ENCODE peak calls at places on chromosomes 7 and 10, in six cellular contexts. K, Y, S, G, B and F are unnamed samples.

GRCh38 chr7:138941545-138941944 is 39.6 kb downstream of the KIAA1549 start:
- ATAC-seq in K (no peak), Y (no peak), S (no peak), G (no peak), B (no peak), F (no peak)

GRCh38 chr7:77276120-77276519 is 76.5 kb upstream of the FGL2 start:
- ATAC-seq in K (no peak), Y (no peak), S (no peak), G (no peak), B (no peak), F (no peak)

GRCh38 chr10:68647928-68648327 is 73.1 kb upstream of the CCAR1 start:
- ATAC-seq in K (no peak), Y (no peak), S (peak; percentile 43), G (peak; percentile 78), B (no peak), F (peak; percentile 76)

GRCh38 chr10:114990991-114991390 is 53.0 kb downstream of the TRUB1 start:
- ATAC-seq in K (no peak), Y (no peak), S (no peak), G (no peak), B (no peak), F (no peak)

GRCh38 chr7:98238976-98239375 is 13.1 kb downstream of the TECPR1 start:
- ATAC-seq in K (no peak), Y (no peak), S (no peak), G (no peak), B (no peak), F (no peak)

GRCh38 chr10:131998050-131998844 is 16.5 kb upstream of the BNIP3 start:
- ATAC-seq in K (no peak), Y (no peak), S (no peak), G (no peak), B (no peak), F (peak; percentile 1)

GRCh38 chr10:101226506-101226887 is 2.8 kb downstream of the LBX1 start:
- ATAC-seq in K (no peak), Y (no peak), S (no peak), G (no peak), B (no peak), F (no peak)

GRCh38 chr10:19048901-19049300 is 300 bp downstream of the MALRD1 start:
- ATAC-seq in K (no peak), Y (no peak), S (no peak), G (no peak), B (no peak), F (no peak)

GRCh38 chr7:99525713-99526440 is 21.4 kb downstream of the ZKSCAN5 start:
- ATAC-seq in K (peak; percentile 74), Y (peak; percentile 68), S (peak; percentile 90), G (no peak), B (no peak), F (no peak)

GRCh38 chr7:38753347-38753746 is 122.2 kb upstream of the AMPH start:
- ATAC-seq in K (no peak), Y (no peak), S (no peak), G (no peak), B (no peak), F (peak; percentile 16)

GRCh38 chr7:94100723-94101345 is 96.7 kb upstream of the BET1 start:
- ATAC-seq in K (no peak), Y (no peak), S (no peak), G (no peak), B (no peak), F (no peak)

GRCh38 chr7:577971-578370 is 58.3 kb upstream of the PDGFA start:
- ATAC-seq in K (no peak), Y (no peak), S (peak; percentile 50), G (no peak), B (no peak), F (no peak)

GRCh38 chr7:2700141-2700850 is 12.3 kb downstream of the AMZ1 start:
- ATAC-seq in K (no peak), Y (peak; percentile 20), S (peak; percentile 31), G (no peak), B (no peak), F (no peak)

GRCh38 chr7:39683216-39683845 is 60.0 kb downstream of the RALA start:
- ATAC-seq in K (no peak), Y (no peak), S (no peak), G (peak; percentile 46), B (no peak), F (peak; percentile 68)

GRCh38 chr10:11180228-11180627 is 162.6 kb downstream of the CELF2 start:
- ATAC-seq in K (no peak), Y (no peak), S (peak; percentile 9), G (peak; percentile 62), B (peak; percentile 8), F (no peak)

GRCh38 chr10:106941297-106942034 is 223.0 kb downstream of the SORCS1 start:
- ATAC-seq in K (no peak), Y (no peak), S (peak; percentile 60), G (no peak), B (no peak), F (no peak)

GRCh38 chr7:140537750-140538482 is 58.6 kb upstream of the MKRN1 start:
- ATAC-seq in K (no peak), Y (no peak), S (no peak), G (no peak), B (peak; percentile 41), F (no peak)

GRCh38 chr10:13806419-13806818 is 219.7 kb downstream of the PRPF18 start:
- ATAC-seq in K (no peak), Y (no peak), S (no peak), G (no peak), B (no peak), F (no peak)

GRCh38 chr10:101226888-101227736 is 2.2 kb downstream of the LBX1 start:
- ATAC-seq in K (no peak), Y (no peak), S (no peak), G (peak; percentile 13), B (no peak), F (no peak)

GRCh38 chr7:150502519-150502918 is 12.2 kb upstream of the GIMAP7 start:
- ATAC-seq in K (no peak), Y (no peak), S (no peak), G (no peak), B (no peak), F (no peak)

GRCh38 chr10:44017483-44018145 is 367.3 kb downstream of the CXCL12 start:
- ATAC-seq in K (no peak), Y (no peak), S (no peak), G (no peak), B (no peak), F (no peak)

GRCh38 chr10:6033954-6034353 is 28.2 kb downstream of the IL2RA start:
- ATAC-seq in K (no peak), Y (no peak), S (peak; percentile 59), G (peak; percentile 83), B (no peak), F (peak; percentile 51)

GRCh38 chr7:125641884-125642283 is 712.3 kb upstream of the POT1 start:
- ATAC-seq in K (no peak), Y (no peak), S (no peak), G (no peak), B (no peak), F (no peak)

GRCh38 chr7:43615558-43616145 is 32.7 kb downstream of the STK17A start:
- ATAC-seq in K (no peak), Y (no peak), S (no peak), G (no peak), B (no peak), F (no peak)

GRCh38 chr7:43618073-43618472 is 35.2 kb downstream of the STK17A start:
- ATAC-seq in K (no peak), Y (peak; percentile 66), S (no peak), G (no peak), B (no peak), F (no peak)

GRCh38 chr7:43619213-43620012 is 36.5 kb downstream of the STK17A start:
- ATAC-seq in K (peak; percentile 59), Y (no peak), S (no peak), G (no peak), B (no peak), F (no peak)

GRCh38 chr7:43612599-43613589 is 30.0 kb downstream of the STK17A start:
- ATAC-seq in K (no peak), Y (no peak), S (no peak), G (peak; percentile 57), B (peak; percentile 78), F (no peak)

DNA sequence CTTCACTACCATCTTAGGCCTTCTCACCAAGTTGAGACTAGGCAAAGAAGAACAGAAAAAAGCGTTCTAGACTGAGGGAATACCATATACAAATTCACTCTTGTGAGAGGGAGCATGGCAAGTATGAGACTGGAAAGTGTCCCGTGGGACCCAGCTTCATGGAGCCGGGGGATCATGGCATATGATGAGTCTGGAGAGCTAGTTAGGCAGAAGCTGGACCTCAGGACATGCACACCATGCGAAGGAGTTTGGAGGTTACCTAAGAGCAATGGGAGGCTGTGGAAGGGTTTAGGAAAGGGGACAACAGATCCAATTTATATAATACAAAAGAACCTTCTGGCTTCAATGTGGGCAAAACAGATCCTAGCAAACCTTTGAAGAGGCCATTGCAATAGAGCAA is 34.1 kb downstream of the STK17A start:
- ATAC-seq in K (no peak), Y (no peak), S (no peak), G (no peak), B (no peak), F (no peak)
- TF ChIP-seq POLR2AphosphoS5 in K (no peak), Y (no peak), S (no peak), G (no peak), B (no peak), F (no peak)

GRCh38 chr7:90952649-90952991 is 311.6 kb upstream of the FZD1 start:
- ATAC-seq in K (no peak), Y (peak; percentile 66), S (no peak), G (no peak), B (peak; percentile 20), F (no peak)

GRCh38 chr7:90948085-90948484 is 316.1 kb upstream of the FZD1 start:
- ATAC-seq in K (no peak), Y (no peak), S (no peak), G (no peak), B (peak; percentile 54), F (no peak)

GRCh38 chr7:90955641-90956207 is 308.5 kb upstream of the FZD1 start:
- ATAC-seq in K (no peak), Y (no peak), S (no peak), G (no peak), B (no peak), F (no peak)

GRCh38 chr7:90951229-90951628 is 313.0 kb upstream of the FZD1 start:
- ATAC-seq in K (no peak), Y (no peak), S (no peak), G (no peak), B (no peak), F (no peak)

GRCh38 chr7:90951986-90952648 is 312.1 kb upstream of the FZD1 start:
- ATAC-seq in K (no peak), Y (peak; percentile 60), S (no peak), G (no peak), B (no peak), F (no peak)
- TF ChIP-seq POLR2AphosphoS5 in K (no peak), Y (no peak), S (no peak), G (no peak), B (no peak), F (no peak)

GRCh38 chr10:79326361-79327089 is 20.7 kb upstream of the PPIF start:
- ATAC-seq in K (no peak), Y (no peak), S (no peak), G (no peak), B (no peak), F (no peak)
- TF ChIP-seq POLR2AphosphoS5 in K (no peak), Y (no peak), S (no peak), G (no peak), B (no peak), F (no peak)

DNA sequence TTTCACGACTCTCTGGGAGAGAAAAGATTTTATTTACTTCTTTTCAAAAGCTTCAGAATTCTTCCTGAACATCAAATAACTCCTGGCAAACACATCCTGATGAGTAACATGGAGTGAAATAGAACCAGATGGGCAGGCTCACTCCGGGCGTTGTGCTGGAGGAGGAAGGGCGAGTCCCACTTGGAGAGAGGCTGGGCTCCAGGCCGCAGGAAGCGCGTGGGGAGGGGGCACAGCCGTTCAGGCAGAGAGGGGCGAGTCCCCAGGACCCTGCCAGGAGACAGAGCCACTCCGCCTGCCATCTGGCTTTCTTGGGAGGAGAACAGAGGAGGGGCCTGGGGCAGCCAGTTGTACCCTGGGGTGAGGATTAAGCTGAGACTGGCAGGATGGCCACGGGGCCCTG is 265.9 kb upstream of the ZMIZ1 start:
- ATAC-seq in K (no peak), Y (no peak), S (no peak), G (peak; percentile 60), B (no peak), F (peak; percentile 55)
- TF ChIP-seq POLR2AphosphoS5 in K (no peak), Y (no peak), S (no peak), G (peak; percentile 39), B (no peak), F (no peak)